ENCODE peak calls at places on chromosomes 7 and 10, in six cellular contexts. J is choroid plexus epithelial cell, T is lower lobe of right lung, Q is cardiac fibroblast, K is GM20000, U is ascending aorta. I is an unnamed sample.

GRCh38 chr10:88288621-88289059 is 294.5 kb downstream of the RNLS start:
- DNase-seq in U (no peak), J (no peak), T (no peak), Q (no peak), K (peak), I (no peak)

GRCh38 chr7:130622866-130623265 is 45.7 kb downstream of the COPG2 start:
- DNase-seq in U (no peak), K (no peak), T (no peak), Q (no peak), J (no peak), I (no peak)

GRCh38 chr7:131424219-131424822 is 96.6 kb downstream of the MKLN1 start:
- DNase-seq in K (peak), Q (peak), J (peak), T (no peak), U (no peak), I (no peak)

GRCh38 chr7:20784311-20785210 is 2.1 kb downstream of the SP8 start:
- DNase-seq in U (no peak), Q (no peak), T (no peak), K (peak), J (no peak), I (no peak)

GRCh38 chr7:101066858-101067227 is 18.4 kb upstream of the TRIM56 start:
- DNase-seq in J (peak), T (peak), U (no peak), K (no peak), Q (no peak), I (no peak)

GRCh38 chr10:99337261-99337905 is 8.2 kb downstream of the CNNM1 start:
- DNase-seq in T (no peak), J (no peak), U (no peak), Q (no peak), K (no peak), I (no peak)

GRCh38 chr7:135763261-135763660 is 14.6 kb upstream of the FAM180A start:
- DNase-seq in T (no peak), J (no peak), U (no peak), Q (peak), K (no peak), I (no peak)

GRCh38 chr7:101386558-101387199 is 24.0 kb downstream of the COL26A1 start:
- DNase-seq in K (no peak), T (no peak), Q (no peak), J (no peak), U (no peak), I (no peak)

GRCh38 chr7:82823073-82823472 is 339.6 kb downstream of the PCLO start:
- DNase-seq in U (no peak), K (no peak), J (no peak), Q (no peak), T (no peak), I (no peak)

GRCh38 chr7:157024716-157025115 is 14.3 kb upstream of the MNX1 start:
- DNase-seq in Q (no peak), K (no peak), J (no peak), T (no peak), U (no peak), I (no peak)
- TF ChIP-seq CTCF in Q (no peak), K (no peak), J (no peak), T (no peak), U (no peak), I (no peak)

GRCh38 chr7:149604521-149604920 is 106.9 kb upstream of the ZNF746 start:
- DNase-seq in U (no peak), J (peak), K (no peak), Q (no peak), T (no peak), I (no peak)

GRCh38 chr7:149595541-149595940 is 97.9 kb upstream of the ZNF746 start:
- DNase-seq in T (no peak), J (no peak), Q (no peak), K (no peak), U (no peak), I (no peak)

GRCh38 chr7:149599636-149600206 is 102.1 kb upstream of the ZNF746 start:
- DNase-seq in K (peak), J (no peak), U (no peak), T (no peak), Q (no peak), I (no peak)

GRCh38 chr7:149595078-149595477 is 97.5 kb upstream of the ZNF746 start:
- DNase-seq in Q (no peak), K (no peak), T (no peak), J (no peak), U (no peak), I (no peak)

DNA sequence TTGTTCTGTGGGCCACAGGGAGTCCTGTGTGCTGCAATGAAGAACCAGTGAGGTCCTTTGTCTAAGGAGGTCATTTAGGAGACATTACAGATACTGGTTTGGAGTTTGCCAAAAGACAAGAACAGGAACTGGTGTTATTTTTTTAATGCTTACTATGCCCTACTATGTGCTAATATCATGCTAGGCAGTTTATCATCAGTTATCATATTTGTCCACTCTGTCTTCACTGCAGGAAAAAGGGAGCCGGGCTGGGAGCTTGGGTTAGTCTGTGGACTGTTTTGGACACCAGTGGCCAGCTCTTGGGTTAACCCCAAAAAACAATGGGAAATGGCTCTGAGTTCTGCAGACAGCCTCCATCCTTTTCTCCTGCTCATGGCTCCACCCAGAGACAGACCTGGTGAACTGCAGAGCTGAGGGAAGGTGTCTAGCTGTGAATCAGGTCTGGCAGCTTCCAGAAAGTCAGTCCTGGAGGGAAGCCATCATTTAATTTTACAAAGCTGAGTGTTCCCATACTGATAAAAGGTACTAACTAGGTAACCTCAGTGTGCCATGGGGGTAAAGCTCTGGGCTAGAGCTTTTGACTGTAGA is 101.2 kb upstream of the ZNF746 start:
- DNase-seq in Q (peak), U (no peak), K (peak), T (no peak), J (peak), I (no peak)
- TF ChIP-seq CTCF in Q (peak), U (no peak), K (no peak), T (peak), J (peak), I (no peak)

GRCh38 chr10:95336702-95337101 is 45.9 kb upstream of the PDLIM1 start:
- DNase-seq in U (no peak), J (no peak), K (no peak), T (no peak), Q (no peak), I (no peak)
- TF ChIP-seq CTCF in U (no peak), J (no peak), K (no peak), T (no peak), Q (no peak), I (no peak)

DNA sequence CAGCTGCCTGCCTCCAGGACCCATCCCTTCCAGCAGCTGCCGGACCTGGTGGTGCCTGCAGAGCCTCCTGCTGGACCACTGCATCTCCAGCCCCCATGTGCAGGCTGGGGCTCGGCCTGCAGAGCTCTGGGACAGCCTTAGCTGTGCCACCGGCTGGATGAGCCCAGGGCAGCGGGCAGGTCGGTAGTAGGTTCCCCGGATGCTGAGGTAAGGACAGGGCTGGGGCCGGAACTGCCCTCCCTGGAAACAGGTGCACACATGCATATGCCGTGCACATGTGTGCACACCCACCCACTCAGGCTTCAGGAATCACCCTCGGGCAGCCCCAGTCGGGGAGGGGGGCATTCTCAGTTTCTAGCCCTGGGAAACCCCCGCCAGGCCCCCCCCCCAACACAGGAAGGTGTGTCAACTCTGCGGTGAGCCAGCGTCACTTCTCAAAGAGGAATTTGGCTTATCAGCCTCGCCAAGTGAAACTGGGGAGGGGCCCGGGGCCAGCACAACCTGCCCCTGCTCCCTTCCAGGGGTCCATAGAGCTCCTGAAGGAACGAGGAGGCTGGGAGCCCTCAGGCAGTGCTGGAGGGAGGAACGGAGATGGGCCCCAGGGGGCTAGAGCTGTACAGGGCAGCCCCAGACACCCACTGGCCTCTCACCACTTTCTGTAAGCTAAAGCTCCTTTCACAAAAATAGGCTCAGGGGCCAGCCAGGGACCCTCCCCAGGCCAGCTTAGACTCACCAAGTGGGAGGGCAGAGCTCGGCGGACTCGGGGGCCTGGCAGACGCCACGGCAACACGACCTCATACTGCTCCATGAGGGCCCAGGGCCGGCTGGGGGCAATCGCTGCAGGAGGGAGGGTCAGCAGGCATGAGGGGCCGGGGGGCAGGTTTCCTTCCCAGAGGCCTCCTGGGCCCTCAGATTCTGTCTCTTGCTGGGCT is 1.7 kb downstream of the ADAM8 start:
- DNase-seq in T (peak), J (no peak), Q (no peak), U (no peak), K (peak), I (no peak)
- TF ChIP-seq CTCF in T (no peak), J (no peak), Q (no peak), U (no peak), K (no peak), I (no peak)

DNA sequence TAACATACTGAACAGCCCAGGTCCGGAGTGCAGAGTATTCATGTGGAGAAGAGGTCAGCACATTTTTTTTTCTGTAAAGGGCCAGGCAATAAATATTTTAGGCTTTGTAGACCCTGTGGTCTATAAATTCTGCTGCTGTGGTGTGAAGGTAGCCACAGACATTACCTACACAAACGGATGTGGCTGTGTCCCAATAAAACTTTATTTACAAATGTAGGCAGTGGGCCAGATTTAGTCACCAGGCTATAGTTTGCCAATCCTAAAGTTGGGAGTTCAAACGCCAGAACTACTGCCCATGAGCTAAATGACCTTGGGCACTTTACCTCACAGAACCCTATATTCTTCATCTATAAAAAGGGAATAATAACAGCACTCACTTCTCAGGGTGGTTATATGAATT is 13.4 kb downstream of the FAM53B start:
- DNase-seq in U (no peak), Q (no peak), K (no peak), T (no peak), J (no peak), I (no peak)
- TF ChIP-seq CTCF in U (no peak), Q (no peak), K (no peak), T (no peak), J (no peak), I (no peak)

GRCh38 chr10:51367120-51367519 is 292.8 kb downstream of the PRKG1 start:
- DNase-seq in T (no peak), Q (no peak), J (peak), U (no peak), K (no peak), I (no peak)

GRCh38 chr10:51363415-51363814 is 289.1 kb downstream of the PRKG1 start:
- DNase-seq in K (no peak), Q (no peak), U (no peak), J (no peak), T (no peak), I (no peak)

GRCh38 chr10:51368943-51369342 is 294.7 kb downstream of the PRKG1 start:
- DNase-seq in T (no peak), J (no peak), K (no peak), Q (no peak), U (no peak), I (no peak)

GRCh38 chr10:51369903-51370302 is 295.6 kb downstream of the PRKG1 start:
- DNase-seq in T (no peak), J (peak), U (no peak), K (no peak), Q (peak), I (no peak)

DNA sequence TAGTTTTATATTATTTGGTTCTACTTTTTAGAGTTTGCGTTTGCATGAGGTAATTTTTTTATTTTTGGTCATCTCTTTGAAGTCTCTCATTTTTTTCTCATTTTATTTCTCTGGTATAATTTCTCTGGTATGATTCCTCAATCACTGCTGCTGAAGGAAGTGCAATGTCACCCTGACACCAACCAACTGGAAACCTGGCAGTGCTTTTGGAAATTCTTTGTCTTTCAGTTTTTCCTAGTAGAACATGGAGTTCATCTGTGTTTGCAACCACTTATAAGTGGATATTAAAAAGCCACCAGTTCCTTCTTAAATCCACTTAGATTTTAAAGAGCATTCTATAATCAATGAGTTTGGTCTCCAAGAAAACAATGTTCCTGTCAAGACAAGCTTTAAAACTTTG is 291.8 kb downstream of the PRKG1 start:
- DNase-seq in T (no peak), Q (no peak), J (no peak), K (no peak), U (no peak), I (no peak)
- TF ChIP-seq CTCF in T (no peak), Q (no peak), J (no peak), K (no peak), U (no peak), I (no peak)

GRCh38 chr7:124992881-124993562 is 63.4 kb upstream of the POT1 start:
- DNase-seq in U (no peak), J (peak), Q (peak), K (no peak), T (no peak), I (no peak)

DNA sequence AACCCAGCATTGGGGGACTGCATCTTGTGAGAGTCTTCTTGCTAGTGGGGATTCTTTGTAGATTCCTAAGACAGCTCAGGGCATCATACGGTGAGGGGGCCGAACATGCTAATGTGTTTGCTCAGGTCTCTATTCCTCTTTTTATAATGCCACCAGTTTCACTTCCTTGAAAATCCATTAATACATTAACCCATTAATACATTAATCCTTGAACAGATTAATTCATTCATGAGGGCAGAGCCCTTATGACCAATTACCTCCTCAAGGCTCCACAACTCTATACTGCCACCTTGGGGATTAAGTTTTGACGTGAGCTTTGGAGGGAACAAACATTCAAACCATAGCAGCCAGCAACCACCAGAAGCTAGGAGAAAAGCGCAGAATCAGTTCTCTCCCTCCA is 67.2 kb upstream of the POT1 start:
- DNase-seq in K (peak), T (no peak), J (peak), Q (peak), U (no peak), I (no peak)
- TF ChIP-seq CTCF in K (peak), T (no peak), J (peak), Q (peak), U (no peak), I (no peak)

GRCh38 chr10:34959786-34960185 is 130.4 kb downstream of the CUL2 start:
- DNase-seq in J (no peak), Q (no peak), T (no peak), K (no peak), U (no peak), I (no peak)

GRCh38 chr10:34959321-34959720 is 130.8 kb downstream of the CUL2 start:
- DNase-seq in U (no peak), T (no peak), J (no peak), K (no peak), Q (no peak), I (no peak)

GRCh38 chr10:34962866-34963265 is 127.3 kb downstream of the CUL2 start:
- DNase-seq in U (no peak), J (peak), K (no peak), T (no peak), Q (no peak), I (no peak)

GRCh38 chr10:34964166-34964800 is 125.9 kb downstream of the CUL2 start:
- DNase-seq in Q (no peak), J (no peak), U (no peak), K (no peak), T (no peak), I (no peak)

GRCh38 chr10:34960983-34961382 is 129.2 kb downstream of the CUL2 start:
- DNase-seq in U (no peak), T (no peak), J (peak), K (no peak), Q (peak), I (no peak)
- TF ChIP-seq CTCF in U (no peak), T (no peak), J (peak), K (no peak), Q (peak), I (no peak)

DNA sequence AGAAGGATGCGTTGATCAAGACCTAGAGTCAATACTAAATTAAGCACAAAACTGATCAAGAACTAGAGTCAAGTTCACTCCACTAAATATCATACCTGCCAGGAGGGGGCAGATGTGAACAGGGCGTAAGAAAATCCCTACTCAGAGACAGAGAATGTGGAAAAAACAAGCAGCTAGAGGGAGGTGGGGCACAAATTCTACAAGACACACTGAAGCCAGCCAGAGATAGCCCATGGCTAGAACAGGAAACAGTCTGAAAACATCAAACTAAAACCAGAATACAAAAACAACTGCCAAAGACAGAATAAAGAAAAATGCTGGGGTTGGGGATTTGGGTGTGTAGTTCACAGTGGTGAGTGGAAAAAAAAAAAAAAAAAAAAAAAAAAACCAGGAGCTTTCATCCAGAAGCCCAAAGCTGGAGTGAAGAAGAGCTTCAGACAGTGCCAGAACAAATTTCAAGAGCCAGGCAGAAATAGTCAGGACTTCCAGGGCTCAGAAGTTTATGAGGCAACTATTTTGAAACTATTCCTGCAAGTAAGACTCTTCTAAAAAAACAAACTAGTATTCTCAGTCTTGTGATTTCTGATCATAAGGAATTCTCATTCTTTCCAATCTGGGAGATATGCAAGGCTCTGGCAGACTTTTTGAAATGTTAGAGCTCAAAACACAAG is 118.3 kb downstream of the CCDC71L start:
- DNase-seq in Q (peak), K (peak), U (no peak), J (peak), T (no peak), I (no peak)
- TF ChIP-seq CTCF in Q (peak), K (peak), U (peak), J (peak), T (peak), I (no peak)

I was measured in omental fat pad.